ENCODE peak calls at places on chromosomes 11 and 22, in ten cellular contexts. A is heart right ventricle, X is fibroblast of lung, R is cardiac muscle cell, D is stomach, K is adrenal gland, Z is neural progenitor cell, L is thoracic aorta, M is SK-N-SH, U is OCI-LY7. T is an unnamed sample. For H3K4me1, the result is how much of the 10 kb centered on the place peaks cover.

GRCh38 chr11:112004389-112004788 is 20.8 kb upstream of the DLAT start:
- DNase-seq in A (no peak), X (no peak), R (no peak), D (no peak), K (no peak), Z (no peak), L (no peak), M (peak), U (peak), T (peak)

GRCh38 chr11:10651579-10652361 is 41.8 kb downstream of the IRAG1 start:
- DNase-seq in A (no peak), X (no peak), R (no peak), D (no peak), K (no peak), Z (no peak), L (peak), M (no peak), U (no peak), T (no peak)

GRCh38 chr11:128621491-128622136 is 34.3 kb upstream of the ETS1 start:
- DNase-seq in A (no peak), X (peak), R (peak), D (no peak), K (no peak), Z (no peak), L (no peak), M (no peak), U (no peak), T (no peak)

GRCh38 chr11:131694526-131695424 is 324.4 kb downstream of the NTM start:
- DNase-seq in A (peak), X (peak), R (peak), D (peak), K (peak), Z (peak), L (peak), M (peak), U (peak), T (peak)

GRCh38 chr11:132804258-132804657 is 728.0 kb downstream of the OPCML start:
- DNase-seq in A (no peak), X (no peak), R (no peak), D (no peak), K (no peak), Z (peak), L (no peak), M (no peak), U (no peak), T (no peak)

GRCh38 chr11:23226331-23226909 is 366.1 kb upstream of the CCDC179 start:
- DNase-seq in A (no peak), X (peak), R (peak), D (no peak), K (no peak), Z (no peak), L (no peak), M (no peak), U (no peak), T (no peak)

GRCh38 chr11:62146476-62147200 is 22.8 kb downstream of the INCENP start:
- DNase-seq in A (no peak), X (no peak), R (no peak), D (peak), K (no peak), Z (no peak), L (no peak), M (peak), U (no peak), T (peak)

GRCh38 chr22:49052023-49052538 is 775.6 kb downstream of the BRD1 start:
- DNase-seq in A (peak), X (peak), R (peak), D (no peak), K (no peak), Z (no peak), L (no peak), M (no peak), U (no peak), T (peak)

GRCh38 chr11:64877390-64878222 is 815 bp downstream of the EHD1 start:
- DNase-seq in A (no peak), X (no peak), R (no peak), D (no peak), K (no peak), Z (peak), L (no peak), M (peak), U (peak), T (no peak)

GRCh38 chr11:47672283-47672730 is 29.9 kb upstream of the MTCH2 start:
- DNase-seq in A (no peak), X (peak), R (no peak), D (no peak), K (no peak), Z (no peak), L (no peak), M (no peak), U (no peak), T (no peak)

GRCh38 chr11:19953909-19954308 is 206.4 kb downstream of the DBX1 start:
- DNase-seq in A (no peak), X (peak), R (peak), D (no peak), K (no peak), Z (peak), L (no peak), M (no peak), U (no peak), T (no peak)

GRCh38 chr11:10351768-10352641 is 47.1 kb downstream of the ADM start:
- DNase-seq in A (peak), X (peak), R (peak), D (peak), K (peak), Z (peak), L (peak), M (peak), U (no peak), T (no peak)

GRCh38 chr11:115042002-115042401 is 363.7 kb downstream of the NXPE2 start:
- DNase-seq in A (peak), X (no peak), R (no peak), D (no peak), K (peak), Z (no peak), L (no peak), M (peak), U (no peak), T (no peak)

GRCh38 chr22:37985050-37985585 is 763 bp upstream of the SOX10 start:
- DNase-seq in A (no peak), X (no peak), R (no peak), D (no peak), K (no peak), Z (no peak), L (no peak), M (no peak), U (no peak), T (no peak)

GRCh38 chr11:70669871-70670683 is 271.7 kb downstream of the CTTN start:
- DNase-seq in A (no peak), X (no peak), R (no peak), D (no peak), K (no peak), Z (no peak), L (no peak), M (peak), U (no peak), T (no peak)

GRCh38 chr11:82907376-82907775 is 5.8 kb downstream of the DDIAS start:
- DNase-seq in A (no peak), X (no peak), R (no peak), D (no peak), K (no peak), Z (no peak), L (no peak), M (no peak), U (no peak), T (no peak)

GRCh38 chr11:11510939-11511338 is 110.9 kb downstream of the GALNT18 start:
- DNase-seq in A (peak), X (no peak), R (no peak), D (no peak), K (peak), Z (peak), L (no peak), M (no peak), U (no peak), T (no peak)

GRCh38 chr11:113668255-113668654 is 37.9 kb downstream of the TMPRSS5 start:
- DNase-seq in A (no peak), X (no peak), R (peak), D (no peak), K (no peak), Z (no peak), L (no peak), M (no peak), U (no peak), T (no peak)

GRCh38 chr11:9815486-9816136 is 151.7 kb downstream of the SWAP70 start:
- DNase-seq in A (no peak), X (peak), R (peak), D (no peak), K (peak), Z (no peak), L (no peak), M (no peak), U (no peak), T (no peak)

GRCh38 chr11:64916040-64916847 is 765 bp downstream of the ATG2A start:
- DNase-seq in A (no peak), X (peak), R (peak), D (peak), K (peak), Z (peak), L (no peak), M (peak), U (peak), T (peak)

GRCh38 chr11:65779919-65780769 is 632 bp downstream of the AP5B1 start:
- DNase-seq in A (peak), X (peak), R (peak), D (peak), K (peak), Z (peak), L (no peak), M (peak), U (peak), T (peak)

GRCh38 chr11:63769044-63769718 is 606 bp upstream of the ZFTA start:
- DNase-seq in A (peak), X (no peak), R (peak), D (no peak), K (peak), Z (peak), L (no peak), M (peak), U (peak), T (peak)

DNA sequence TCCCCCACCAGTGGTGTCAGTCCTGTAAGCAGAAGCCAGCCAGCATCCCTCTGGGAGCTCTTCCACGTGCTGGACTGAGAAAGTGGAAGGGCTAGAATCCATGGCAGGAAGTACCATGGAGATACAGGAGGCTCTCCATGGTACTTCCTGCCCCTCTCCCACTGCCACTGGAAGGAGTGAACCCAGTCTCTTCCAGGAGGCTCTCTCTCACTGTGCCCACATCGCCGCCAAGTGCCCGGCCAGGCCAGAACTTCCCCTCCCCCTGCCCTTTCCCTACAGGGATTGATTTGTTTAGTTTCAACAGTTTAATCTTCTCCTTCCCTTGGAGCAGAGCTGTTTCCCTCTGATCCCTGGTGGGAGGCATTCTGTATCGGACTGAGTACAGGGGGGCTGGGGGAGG is 133.6 kb downstream of the DSCAML1 start:
- DNase-seq in A (no peak), X (no peak), R (no peak), D (no peak), K (no peak), Z (no peak), L (no peak), M (no peak), U (no peak), T (no peak)
- H3K27ac ChIP-seq in A (no peak), X (no peak), R (no peak), D (no peak), K (no peak), Z (no peak), L (no peak), M (no peak), U (no peak), T (no peak)

GRCh38 chr22:39316440-39317083 is 2.9 kb downstream of the RPL3 start:
- DNase-seq in A (peak), X (peak), R (peak), D (peak), K (peak), Z (peak), L (no peak), M (peak), U (peak), T (peak)

GRCh38 chr22:39313258-39314001 is 6.0 kb downstream of the RPL3 start:
- DNase-seq in A (no peak), X (no peak), R (no peak), D (no peak), K (peak), Z (no peak), L (no peak), M (no peak), U (no peak), T (no peak)

GRCh38 chr22:39312410-39312809 is 7.0 kb downstream of the RPL3 start:
- DNase-seq in A (no peak), X (no peak), R (no peak), D (no peak), K (no peak), Z (no peak), L (no peak), M (no peak), U (no peak), T (no peak)

GRCh38 chr22:39315389-39315788 is 4.0 kb downstream of the RPL3 start:
- DNase-seq in A (no peak), X (no peak), R (peak), D (no peak), K (peak), Z (no peak), L (no peak), M (no peak), U (no peak), T (no peak)

GRCh38 chr22:39314251-39314971 is 5.0 kb downstream of the RPL3 start:
- DNase-seq in A (no peak), X (no peak), R (no peak), D (no peak), K (peak), Z (no peak), L (no peak), M (no peak), U (no peak), T (no peak)
- H3K4me3 ChIP-seq in A (no peak), X (no peak), R (no peak), D (no peak), K (no peak), Z (no peak), L (no peak), M (no peak), U (peak), T (no peak)

GRCh38 chr22:46105494-46106278 is 44.6 kb upstream of the PPARA start:
- DNase-seq in A (no peak), X (peak), R (peak), D (peak), K (peak), Z (no peak), L (no peak), M (no peak), U (no peak), T (no peak)

GRCh38 chr22:46104881-46105493 is 45.3 kb upstream of the PPARA start:
- DNase-seq in A (no peak), X (no peak), R (no peak), D (no peak), K (no peak), Z (no peak), L (no peak), M (no peak), U (no peak), T (no peak)

GRCh38 chr22:46103181-46103580 is 47.1 kb upstream of the PPARA start:
- DNase-seq in A (no peak), X (no peak), R (no peak), D (no peak), K (no peak), Z (no peak), L (no peak), M (no peak), U (no peak), T (no peak)

GRCh38 chr22:46103664-46104063 is 46.7 kb upstream of the PPARA start:
- DNase-seq in A (no peak), X (no peak), R (no peak), D (no peak), K (no peak), Z (no peak), L (no peak), M (no peak), U (no peak), T (no peak)

GRCh38 chr22:46104170-46104880 is 46.0 kb upstream of the PPARA start:
- DNase-seq in A (no peak), X (no peak), R (no peak), D (peak), K (peak), Z (no peak), L (no peak), M (no peak), U (no peak), T (no peak)
- H3K4me1 ChIP-seq in A (half or more), X (half or more), R (under half), D (half or more), K (half or more), Z (under half), L (half or more), M (under half), U (under half), T (under half)

GRCh38 chr22:40401532-40401931 is 31.1 kb downstream of the SGSM3 start:
- DNase-seq in A (no peak), X (no peak), R (no peak), D (no peak), K (no peak), Z (no peak), L (no peak), M (no peak), U (no peak), T (peak)

GRCh38 chr22:40401981-40402406 is 31.6 kb downstream of the SGSM3 start:
- DNase-seq in A (no peak), X (no peak), R (no peak), D (no peak), K (no peak), Z (no peak), L (no peak), M (no peak), U (no peak), T (no peak)

GRCh38 chr22:40400173-40400572 is 29.8 kb downstream of the SGSM3 start:
- DNase-seq in A (no peak), X (no peak), R (no peak), D (peak), K (no peak), Z (no peak), L (no peak), M (no peak), U (peak), T (peak)

GRCh38 chr22:40397436-40397835 is 27.0 kb downstream of the SGSM3 start:
- DNase-seq in A (no peak), X (no peak), R (peak), D (no peak), K (no peak), Z (no peak), L (no peak), M (no peak), U (no peak), T (no peak)

DNA sequence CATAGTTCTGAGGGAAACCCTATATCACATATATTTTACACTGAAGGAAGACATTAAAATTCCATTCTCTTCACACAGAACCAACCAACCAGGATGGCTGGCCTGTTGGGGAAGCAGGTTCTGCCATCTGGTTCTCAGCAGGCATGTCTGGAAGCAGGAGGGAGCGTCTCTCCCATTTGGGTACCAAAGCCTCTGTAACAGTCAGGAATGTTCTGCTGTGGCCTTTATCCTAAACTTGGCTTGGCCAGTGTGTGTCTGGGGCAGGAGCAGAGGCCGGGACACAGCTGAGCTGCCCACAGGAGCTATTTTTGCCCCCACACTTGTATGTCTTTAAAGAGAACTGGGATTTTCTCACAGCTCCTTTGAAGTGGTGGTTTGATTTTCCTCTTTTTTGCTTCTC is 29.3 kb downstream of the SGSM3 start:
- DNase-seq in A (no peak), X (no peak), R (no peak), D (no peak), K (no peak), Z (no peak), L (no peak), M (no peak), U (no peak), T (no peak)
- H3K27ac ChIP-seq in A (no peak), X (no peak), R (peak), D (peak), K (no peak), Z (no peak), L (no peak), M (no peak), U (peak), T (no peak)

GRCh38 chr22:29580200-29580810 is 608 bp downstream of the NIPSNAP1 start:
- DNase-seq in A (no peak), X (no peak), R (no peak), D (no peak), K (no peak), Z (peak), L (no peak), M (peak), U (peak), T (no peak)
- H3K4me3 ChIP-seq in A (peak), X (peak), R (peak), D (peak), K (no peak), Z (peak), L (peak), M (peak), U (peak), T (peak)

DNA sequence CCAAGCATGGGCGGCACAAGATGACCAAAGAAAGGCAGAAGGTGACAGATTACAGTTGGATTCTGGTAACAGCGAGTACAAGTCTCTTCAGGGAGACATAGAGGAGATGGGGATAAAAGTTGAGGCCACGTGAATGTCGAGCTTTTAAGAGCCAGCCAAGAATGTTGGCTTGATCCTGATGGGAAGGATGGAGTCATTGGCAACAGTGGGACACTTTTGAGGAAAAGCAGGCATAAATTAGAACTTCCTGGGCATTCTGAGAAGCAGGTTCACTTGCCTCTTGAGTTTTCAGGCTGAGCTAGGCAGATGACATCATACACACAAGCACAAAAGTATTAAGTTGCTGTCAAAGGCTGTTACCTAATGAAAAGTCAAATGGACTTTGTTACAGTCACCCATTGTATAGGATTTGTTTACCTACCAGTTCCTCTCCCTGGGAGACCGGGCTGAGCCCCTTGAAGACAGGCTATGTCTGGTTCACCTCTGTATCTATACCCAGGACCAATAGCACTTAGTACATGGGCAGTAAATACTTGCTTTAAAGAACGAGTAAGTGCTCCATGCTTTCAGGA is 41.1 kb downstream of the TNRC6B start:
- DNase-seq in A (no peak), X (no peak), R (no peak), D (no peak), K (no peak), Z (peak), L (no peak), M (no peak), U (no peak), T (no peak)
- H3K4me1 ChIP-seq in A (half or more), X (under half), R (under half), D (under half), K (under half), Z (under half), L (half or more), M (under half), U (half or more), T (half or more)

GRCh38 chr22:21643533-21644357 is 1.6 kb downstream of the SDF2L1 start:
- DNase-seq in A (no peak), X (no peak), R (no peak), D (no peak), K (no peak), Z (no peak), L (no peak), M (no peak), U (peak), T (no peak)
- H3K27ac ChIP-seq in A (no peak), X (no peak), R (no peak), D (no peak), K (no peak), Z (no peak), L (no peak), M (no peak), U (no peak), T (no peak)

GRCh38 chr22:43004362-43005035 is 10.4 kb downstream of the PACSIN2 start:
- DNase-seq in A (no peak), X (peak), R (peak), D (no peak), K (peak), Z (no peak), L (no peak), M (no peak), U (no peak), T (no peak)
- H3K4me3 ChIP-seq in A (no peak), X (no peak), R (no peak), D (no peak), K (no peak), Z (no peak), L (no peak), M (peak), U (no peak), T (no peak)

GRCh38 chr11:2700415-2701211 is 819 bp upstream of the KCNQ1OT1 start:
- DNase-seq in A (peak), X (peak), R (peak), D (peak), K (peak), Z (peak), L (no peak), M (peak), U (peak), T (no peak)

GRCh38 chr11:2699531-2700414 is at the start of gene KCNQ1OT1:
- DNase-seq in A (peak), X (peak), R (peak), D (peak), K (peak), Z (peak), L (peak), M (peak), U (peak), T (peak)

GRCh38 chr11:2702771-2703486 is 3.1 kb upstream of the KCNQ1OT1 start:
- DNase-seq in A (no peak), X (no peak), R (no peak), D (no peak), K (no peak), Z (no peak), L (no peak), M (no peak), U (no peak), T (no peak)

GRCh38 chr11:2701898-2702434 is 2.2 kb upstream of the KCNQ1OT1 start:
- DNase-seq in A (no peak), X (no peak), R (no peak), D (no peak), K (no peak), Z (no peak), L (no peak), M (no peak), U (no peak), T (no peak)

GRCh38 chr11:2701230-2701629 is 1.4 kb upstream of the KCNQ1OT1 start:
- DNase-seq in A (no peak), X (no peak), R (no peak), D (no peak), K (no peak), Z (no peak), L (no peak), M (no peak), U (no peak), T (no peak)
- H3K4me1 ChIP-seq in A (under half), X (under half), R (under half), D (under half), K (under half), Z (under half), L (under half), M (under half), U (under half), T (under half)

T was measured in CD8-positive, alpha-beta T cell.